ENCODE peak calls at places on chromosomes 5 and 9, in nine cellular contexts. I, G, U, T, C, R, B, S and E are unnamed samples.

GRCh38 chr9:70133253-70134208 is 89.9 kb downstream of the MAMDC2 start:
- DNase-seq in I (no peak), G (no peak), U (no peak), T (no peak), C (no peak), R (no peak), B (no peak), S (no peak), E (no peak)

GRCh38 chr5:31470608-31471007 is 61.3 kb downstream of the DROSHA start:
- DNase-seq in I (peak; percentile 32), G (peak; percentile 66), U (peak; percentile 40), T (peak; percentile 30), C (no peak), R (no peak), B (peak; percentile 35), S (no peak), E (no peak)

GRCh38 chr9:37300620-37301368 is 121.7 kb upstream of the GRHPR start:
- DNase-seq in I (no peak), G (no peak), U (peak; percentile 11), T (no peak), C (no peak), R (no peak), B (no peak), S (no peak), E (no peak)

GRCh38 chr9:123659358-123659757 is 270.6 kb downstream of the DENND1A start:
- DNase-seq in I (no peak), G (no peak), U (no peak), T (no peak), C (no peak), R (no peak), B (no peak), S (no peak), E (no peak)

GRCh38 chr9:98162638-98163037 is 29.8 kb downstream of the CORO2A start:
- DNase-seq in I (no peak), G (no peak), U (no peak), T (no peak), C (no peak), R (no peak), B (no peak), S (no peak), E (no peak)

GRCh38 chr9:91777437-91777836 is 172.6 kb downstream of the ROR2 start:
- DNase-seq in I (no peak), G (no peak), U (no peak), T (no peak), C (no peak), R (no peak), B (no peak), S (no peak), E (no peak)

GRCh38 chr9:93200989-93201339 is 17.0 kb downstream of the WNK2 start:
- DNase-seq in I (no peak), G (no peak), U (no peak), T (no peak), C (no peak), R (no peak), B (no peak), S (no peak), E (no peak)

GRCh38 chr9:5629312-5630037 is 568 bp downstream of the RIC1 start:
- DNase-seq in I (peak; percentile 60), G (peak; percentile 61), U (peak; percentile 61), T (no peak), C (no peak), R (peak; percentile 86), B (peak; percentile 57), S (peak; percentile 84), E (no peak)

GRCh38 chr9:86341007-86341491 is 13.2 kb downstream of the TUT7 start:
- DNase-seq in I (no peak), G (no peak), U (no peak), T (no peak), C (no peak), R (no peak), B (no peak), S (no peak), E (no peak)

GRCh38 chr5:124372457-124372856 is 374.0 kb downstream of the ZNF608 start:
- DNase-seq in I (no peak), G (no peak), U (no peak), T (no peak), C (no peak), R (no peak), B (no peak), S (no peak), E (no peak)

GRCh38 chr9:35923927-35924763 is 14.9 kb downstream of the SPAAR start:
- DNase-seq in I (peak; percentile 30), G (no peak), U (peak; percentile 73), T (no peak), C (no peak), R (no peak), B (no peak), S (no peak), E (no peak)

GRCh38 chr5:9118852-9119251 is 427.0 kb downstream of the SEMA5A start:
- DNase-seq in I (no peak), G (no peak), U (no peak), T (no peak), C (no peak), R (no peak), B (no peak), S (no peak), E (no peak)

GRCh38 chr5:21709766-21710165 is 1143.4 kb downstream of the CDH12 start:
- DNase-seq in I (no peak), G (no peak), U (no peak), T (no peak), C (no peak), R (no peak), B (no peak), S (no peak), E (no peak)

GRCh38 chr5:143432658-143433239 is 29.3 kb upstream of the NR3C1 start:
- DNase-seq in I (no peak), G (no peak), U (no peak), T (no peak), C (no peak), R (no peak), B (no peak), S (no peak), E (no peak)
- H3K27ac ChIP-seq in I (no peak overlapping the region), G (no peak overlapping the region), U (no peak overlapping the region), T (no peak overlapping the region), C (no peak overlapping the region), R (no peak overlapping the region), B (no peak overlapping the region), S (no peak overlapping the region), E (no peak overlapping the region)

DNA sequence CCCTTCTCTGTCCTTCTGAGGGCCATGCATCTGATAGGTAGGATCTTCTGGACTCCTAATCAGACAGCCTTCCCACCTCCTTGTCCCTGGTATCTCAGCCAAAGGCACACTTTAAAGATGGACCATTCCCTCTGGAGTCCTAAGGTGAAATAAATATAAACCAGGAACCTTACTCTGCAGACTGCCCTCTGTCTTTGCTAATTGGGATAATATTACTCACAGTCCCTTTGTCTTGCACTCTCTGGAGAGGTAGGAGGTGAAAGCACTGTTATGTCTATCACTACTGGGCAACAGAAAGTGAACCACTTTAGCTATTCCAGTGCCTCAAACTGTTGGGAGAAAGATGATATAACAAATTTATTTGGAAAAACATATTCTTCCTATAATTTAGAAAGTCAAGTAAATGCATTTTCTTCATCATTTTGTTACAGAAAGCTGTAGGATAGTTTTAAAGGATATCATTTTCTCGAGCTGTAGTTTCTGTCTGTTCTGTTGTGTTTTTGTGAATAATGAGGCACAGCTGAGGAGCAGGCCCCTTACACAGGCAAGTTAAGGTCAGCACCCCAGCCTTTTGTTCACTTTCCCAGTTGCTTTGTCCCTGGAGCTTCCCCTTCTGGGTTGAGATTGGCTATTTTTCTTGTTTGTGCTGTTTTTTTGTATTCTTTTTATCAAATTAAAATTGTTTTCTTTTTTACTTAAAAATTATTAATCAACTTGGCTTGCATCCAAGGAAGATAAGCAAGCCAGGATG is 213.6 kb upstream of the ACTBL2 start:
- DNase-seq in I (no peak), G (no peak), U (no peak), T (peak; percentile 20), C (no peak), R (no peak), B (no peak), S (no peak), E (no peak)
- TF ChIP-seq CTCF in I (no peak), G (peak; percentile 21), U (no peak), T (no peak), C (no peak), R (no peak), B (no peak), S (no peak), E (no peak)

GRCh38 chr5:152378730-152379129 is 26.3 kb downstream of the NMUR2 start:
- DNase-seq in I (no peak), G (no peak), U (no peak), T (no peak), C (no peak), R (no peak), B (no peak), S (no peak), E (no peak)

GRCh38 chr5:152374711-152375275 is 30.3 kb downstream of the NMUR2 start:
- DNase-seq in I (no peak), G (no peak), U (no peak), T (no peak), C (no peak), R (no peak), B (no peak), S (no peak), E (no peak)

GRCh38 chr5:152376871-152377270 is 28.2 kb downstream of the NMUR2 start:
- DNase-seq in I (no peak), G (no peak), U (no peak), T (no peak), C (no peak), R (no peak), B (no peak), S (no peak), E (no peak)

GRCh38 chr5:152379331-152379730 is 25.7 kb downstream of the NMUR2 start:
- DNase-seq in I (no peak), G (no peak), U (no peak), T (no peak), C (no peak), R (no peak), B (no peak), S (no peak), E (no peak)

DNA sequence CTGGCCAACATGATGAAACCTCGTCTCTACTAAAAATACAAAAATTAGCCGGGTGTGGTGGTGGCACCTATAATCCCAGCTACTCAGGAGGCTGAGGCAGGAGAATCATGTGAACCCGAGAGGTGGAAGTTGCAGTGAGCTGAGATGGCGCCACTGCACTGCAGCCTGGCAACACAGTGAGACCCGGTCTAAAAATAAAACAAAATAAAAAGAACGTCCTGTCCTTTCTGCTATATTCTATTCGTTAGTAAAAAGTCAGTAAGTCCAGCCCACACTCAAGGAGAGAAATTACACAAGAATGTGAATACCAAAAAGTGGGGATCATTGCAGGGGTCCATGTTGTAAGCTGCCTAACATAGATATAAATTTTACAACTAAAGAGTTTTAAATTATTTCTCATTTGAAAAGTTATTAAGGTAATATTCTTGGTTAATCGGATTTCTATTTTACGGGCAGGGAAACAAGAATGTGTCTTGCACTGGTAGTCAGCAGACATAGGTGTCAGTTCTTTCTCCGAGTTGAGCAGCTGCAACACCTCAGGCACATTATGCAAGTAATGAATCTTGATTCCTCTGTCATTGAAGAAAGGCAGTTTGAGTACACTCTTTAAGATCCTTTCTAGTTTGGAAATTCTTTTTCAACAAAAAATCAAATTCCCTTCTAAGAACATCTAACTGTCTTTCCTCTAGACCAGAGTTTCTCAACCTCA is 24.5 kb downstream of the NMUR2 start:
- DNase-seq in I (no peak), G (no peak), U (no peak), T (no peak), C (no peak), R (no peak), B (no peak), S (no peak), E (no peak)
- H3K4me1 ChIP-seq in I (no peaks in the 10 kb centered on the region), G (peaks cover 26% of the 10 kb centered on the region), U (no peaks in the 10 kb centered on the region), T (peaks cover 2% of the 10 kb centered on the region), C (no peaks in the 10 kb centered on the region), R (no peaks in the 10 kb centered on the region), B (no peaks in the 10 kb centered on the region), S (no peaks in the 10 kb centered on the region), E (no peaks in the 10 kb centered on the region)

GRCh38 chr5:1324719-1325190 is 20.1 kb downstream of the CLPTM1L start:
- DNase-seq in I (no peak), G (no peak), U (no peak), T (no peak), C (peak; percentile 64), R (peak; percentile 65), B (no peak), S (peak; percentile 53), E (no peak)
- H3K27ac ChIP-seq in I (peak overlapping the region; percentile 71), G (no peak overlapping the region), U (no peak overlapping the region), T (no peak overlapping the region), C (peak overlapping the region; percentile 79), R (no peak overlapping the region), B (no peak overlapping the region), S (no peak overlapping the region), E (no peak overlapping the region)